ENCODE peak calls at places on chromosomes 7 and 10, in five cellular contexts. E is spleen, O is SK-N-SH, M is HCT116, D is K562. Z is an unnamed sample.
A peak's percentile ranks its signal among the peaks of the same experiment; 100 is the strongest.

GRCh38 chr10:51527806-51528205 is 171.6 kb downstream of the CSTF2T start:
- DNase-seq in E (no peak), O (no peak), M (no peak), D (no peak), Z (no peak)

GRCh38 chr7:135812151-135812550 is 63.5 kb upstream of the FAM180A start:
- DNase-seq in E (no peak), O (no peak), M (no peak), D (no peak), Z (no peak)

GRCh38 chr10:99859585-99859984 is 77.1 kb downstream of the ABCC2 start:
- DNase-seq in E (no peak), O (peak; percentile 31), M (peak; percentile 60), D (peak; percentile 18), Z (no peak)

GRCh38 chr7:130899638-130900401 is 165.8 kb upstream of the KLF14 start:
- DNase-seq in E (no peak), O (no peak), M (no peak), D (no peak), Z (no peak)

GRCh38 chr10:34768261-34768971 is 46.7 kb downstream of the PARD3 start:
- DNase-seq in E (no peak), O (no peak), M (no peak), D (no peak), Z (peak; percentile 91)

GRCh38 chr7:130278892-130279690 is 12.4 kb downstream of the CPA2 start:
- DNase-seq in E (no peak), O (no peak), M (no peak), D (no peak), Z (no peak)

GRCh38 chr10:33113111-33113856 is 155.3 kb upstream of the ITGB1 start:
- DNase-seq in E (no peak), O (no peak), M (no peak), D (no peak), Z (no peak)

GRCh38 chr7:120797026-120797645 is 60.8 kb downstream of the TSPAN12 start:
- DNase-seq in E (no peak), O (no peak), M (no peak), D (no peak), Z (no peak)

GRCh38 chr7:2214636-2215035 is 18.1 kb downstream of the MAD1L1 start:
- DNase-seq in E (no peak), O (no peak), M (no peak), D (no peak), Z (no peak)

GRCh38 chr10:18145652-18146051 is 5.4 kb downstream of the CACNB2 start:
- DNase-seq in E (no peak), O (no peak), M (no peak), D (no peak), Z (no peak)
- TF ChIP-seq POLR2AphosphoS5 in E (no peak), O (no peak), M (no peak), D (no peak), Z (no peak)

GRCh38 chr7:116617878-116618277 is 54.1 kb upstream of the MET start:
- DNase-seq in E (no peak), O (no peak), M (no peak), D (no peak), Z (no peak)
- H3K27ac ChIP-seq in E (no peak overlapping the region), O (no peak overlapping the region), M (no peak overlapping the region), D (no peak overlapping the region), Z (no peak overlapping the region)

GRCh38 chr7:1024331-1024761 is 20.0 kb upstream of the GPR146 start:
- DNase-seq in E (peak; percentile 85), O (no peak), M (no peak), D (no peak), Z (no peak)
- TF ChIP-seq POLR2AphosphoS5 in E (peak; percentile 61), O (no peak), M (no peak), D (peak; percentile 8), Z (no peak)

DNA sequence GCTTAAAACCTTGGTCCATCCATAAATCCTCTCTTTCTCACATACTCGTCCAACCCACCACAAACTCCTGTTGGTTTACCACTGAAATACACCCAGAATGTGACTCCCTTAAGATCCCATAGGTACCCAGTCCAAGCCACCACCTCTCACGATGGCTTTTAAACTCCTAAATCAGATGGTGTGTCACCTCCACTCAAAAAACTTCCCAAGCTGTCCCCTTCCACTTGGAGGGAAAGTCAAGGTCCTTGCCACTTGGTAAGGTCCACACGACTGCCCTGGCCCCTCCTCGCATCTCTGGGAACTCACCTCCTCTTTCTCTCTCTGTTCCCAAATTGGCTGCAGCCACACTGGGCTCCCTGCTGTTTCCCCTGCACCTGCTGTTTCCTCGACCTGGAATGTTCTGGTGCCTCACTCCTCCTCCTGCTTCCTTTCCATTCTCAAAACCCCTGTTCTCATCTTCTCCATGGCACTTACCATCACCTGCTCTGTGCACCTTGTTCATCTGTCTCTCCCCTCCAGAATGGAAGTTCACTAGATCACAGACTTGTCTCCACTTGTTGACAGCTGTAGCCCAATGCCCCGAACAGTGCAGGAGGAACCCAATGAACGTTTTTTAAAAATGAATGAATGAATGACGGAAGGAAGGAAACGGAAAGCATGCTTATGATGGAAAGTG is 23.0 kb downstream of the ZFAND2A start:
- DNase-seq in E (peak; percentile 71), O (peak; percentile 49), M (no peak), D (peak; percentile 43), Z (peak; percentile 27)
- H3K27ac ChIP-seq in E (no peak overlapping the region), O (no peak overlapping the region), M (peak overlapping the region; percentile 78), D (no peak overlapping the region), Z (no peak overlapping the region)